ENCODE peak calls at places on chromosomes 11 and 22, in seven cellular contexts. X, H, E, F, L, W and N are unnamed samples.
A peak's percentile ranks its signal among the peaks of the same experiment; 100 is the strongest.

GRCh38 chr22:39778055-39778454 is 115.5 kb downstream of the ENTHD1 start:
- DNase-seq in E (no peak), W (no peak), L (no peak), F (no peak), X (no peak), H (no peak), N (no peak)

GRCh38 chr22:21567456-21568206 is at the start of gene UBE2L3:
- DNase-seq in X (peak; percentile 81), W (peak; percentile 81), L (peak; percentile 38), F (peak; percentile 78), H (peak; percentile 92), E (peak; percentile 87), N (peak; percentile 86)

GRCh38 chr22:42185915-42186439 is 55.4 kb upstream of the CYP2D6 start:
- DNase-seq in F (no peak), W (no peak), L (no peak), E (no peak), H (no peak), X (no peak), N (no peak)

GRCh38 chr11:36818410-36818809 is 220.4 kb upstream of the RAG2 start:
- DNase-seq in F (no peak), W (no peak), X (no peak), H (no peak), E (no peak), L (peak; percentile 6), N (peak; percentile 31)

GRCh38 chr22:30674482-30674881 is 6.8 kb upstream of the DUSP18 start:
- DNase-seq in E (no peak), X (no peak), L (no peak), W (no peak), H (no peak), F (no peak), N (no peak)

GRCh38 chr11:119368121-119369034 is 13.1 kb downstream of the USP2 start:
- DNase-seq in E (no peak), W (no peak), X (peak; percentile 82), F (peak; percentile 51), H (peak; percentile 87), L (no peak), N (peak; percentile 90)

GRCh38 chr11:108895579-108896480 is 231.0 kb downstream of the DDX10 start:
- DNase-seq in H (no peak), F (no peak), L (no peak), X (no peak), W (no peak), E (no peak), N (no peak)

GRCh38 chr11:102187416-102188125 is 77.3 kb downstream of the YAP1 start:
- DNase-seq in W (no peak), L (no peak), H (no peak), F (no peak), E (no peak), X (no peak), N (no peak)

GRCh38 chr11:107928767-107929507 is 689 bp downstream of the RAB39A start:
- DNase-seq in X (peak; percentile 19), E (no peak), W (no peak), H (no peak), F (no peak), L (no peak), N (peak; percentile 18)

GRCh38 chr11:65124480-65125196 is 2.5 kb downstream of the MRPL49 start:
- DNase-seq in E (no peak), L (no peak), W (no peak), F (no peak), X (no peak), H (no peak), N (no peak)

GRCh38 chr11:104873252-104873651 is 25.0 kb downstream of the CASP12 start:
- DNase-seq in W (no peak), X (no peak), L (no peak), E (no peak), H (no peak), F (no peak), N (no peak)

GRCh38 chr22:41245917-41246499 is 5.3 kb upstream of the CHADL start:
- DNase-seq in H (no peak), X (no peak), L (no peak), F (no peak), W (no peak), E (no peak), N (no peak)

GRCh38 chr11:71946144-71946571 is 17.3 kb downstream of the RNF121 start:
- DNase-seq in H (no peak), E (no peak), W (no peak), L (no peak), X (peak; percentile 32), F (no peak), N (no peak)

GRCh38 chr11:36131719-36132349 is 157.4 kb downstream of the COMMD9 start:
- DNase-seq in F (peak; percentile 68), L (no peak), X (peak; percentile 43), H (no peak), E (no peak), W (peak; percentile 47), N (peak; percentile 67)

GRCh38 chr22:24758164-24758799 is 16.2 kb downstream of the PIWIL3 start:
- DNase-seq in F (peak; percentile 51), H (no peak), E (peak; percentile 68), L (peak; percentile 39), W (peak; percentile 54), X (peak; percentile 72), N (peak; percentile 39)

GRCh38 chr11:105181100-105181499 is 41.5 kb upstream of the CARD18 start:
- DNase-seq in X (peak; percentile 35), E (no peak), W (no peak), H (no peak), L (no peak), F (no peak), N (peak; percentile 2)

GRCh38 chr11:40388097-40388818 is 1071.2 kb downstream of the LRRC4C start:
- DNase-seq in L (no peak), H (no peak), F (no peak), X (no peak), E (no peak), W (no peak), N (no peak)

GRCh38 chr22:39574779-39575551 is 4.4 kb downstream of the CACNA1I start:
- DNase-seq in F (no peak), H (no peak), W (no peak), L (peak; percentile 80), X (peak; percentile 91), E (no peak), N (peak; percentile 45)

GRCh38 chr22:32237021-32237420 is 18.1 kb downstream of the SLC5A4 start:
- DNase-seq in E (no peak), X (no peak), L (no peak), H (no peak), W (no peak), F (no peak), N (no peak)

GRCh38 chr22:35155403-35156025 is 89.6 kb downstream of the ISX start:
- DNase-seq in W (no peak), F (no peak), E (no peak), X (no peak), H (no peak), L (no peak), N (peak; percentile 31)

GRCh38 chr11:44311339-44312261 is 1.7 kb upstream of the ALX4 start:
- DNase-seq in W (no peak), H (no peak), X (no peak), L (no peak), E (no peak), F (no peak), N (no peak)

GRCh38 chr11:104164028-104164520 is at the start of gene PDGFD:
- DNase-seq in F (peak; percentile 38), X (peak; percentile 78), E (peak; percentile 53), H (peak; percentile 77), W (peak; percentile 75), L (no peak), N (peak; percentile 76)

GRCh38 chr11:134626032-134626431 is 214.0 kb upstream of the B3GAT1 start:
- DNase-seq in F (no peak), L (no peak), W (no peak), E (peak; percentile 5), H (no peak), X (no peak), N (no peak)

GRCh38 chr22:46079861-46080821 is 70.2 kb upstream of the PPARA start:
- DNase-seq in W (no peak), E (no peak), F (peak; percentile 89), L (no peak), H (peak; percentile 81), X (peak; percentile 82), N (no peak)

GRCh38 chr22:46081036-46081830 is 69.1 kb upstream of the PPARA start:
- DNase-seq in L (no peak), X (peak; percentile 22), W (no peak), F (peak; percentile 46), H (peak; percentile 69), E (no peak), N (no peak)

GRCh38 chr22:46077669-46078099 is 72.6 kb upstream of the PPARA start:
- DNase-seq in W (no peak), L (no peak), H (peak; percentile 48), E (no peak), F (peak; percentile 54), X (peak; percentile 31), N (no peak)

GRCh38 chr22:46078241-46079092 is 71.9 kb upstream of the PPARA start:
- DNase-seq in X (peak; percentile 91), F (peak; percentile 85), H (peak; percentile 83), E (no peak), W (no peak), L (no peak), N (no peak)

GRCh38 chr22:46079093-46079860 is 71.0 kb upstream of the PPARA start:
- DNase-seq in E (no peak), W (no peak), H (peak; percentile 66), L (no peak), X (peak; percentile 18), F (peak; percentile 39), N (no peak)
- H3K27ac ChIP-seq in E (no peak overlapping the region), W (no peak overlapping the region), H (peak overlapping the region; percentile 99), L (peak overlapping the region; percentile 100), X (peak overlapping the region; percentile 82), F (peak overlapping the region; percentile 99), N (no peak overlapping the region)

GRCh38 chr22:28951969-28952521 is 68.7 kb downstream of the ZNRF3 start:
- DNase-seq in W (no peak), E (no peak), L (no peak), H (no peak), F (no peak), X (peak; percentile 29), N (peak; percentile 82)
- H3K4me1 ChIP-seq in W (peaks cover 20% of the 10 kb centered on the region), E (peaks cover 20% of the 10 kb centered on the region), L (peaks cover 17% of the 10 kb centered on the region), H (no peaks in the 10 kb centered on the region), F (no peaks in the 10 kb centered on the region), X (peaks cover 10% of the 10 kb centered on the region), N (peaks cover 34% of the 10 kb centered on the region)

DNA sequence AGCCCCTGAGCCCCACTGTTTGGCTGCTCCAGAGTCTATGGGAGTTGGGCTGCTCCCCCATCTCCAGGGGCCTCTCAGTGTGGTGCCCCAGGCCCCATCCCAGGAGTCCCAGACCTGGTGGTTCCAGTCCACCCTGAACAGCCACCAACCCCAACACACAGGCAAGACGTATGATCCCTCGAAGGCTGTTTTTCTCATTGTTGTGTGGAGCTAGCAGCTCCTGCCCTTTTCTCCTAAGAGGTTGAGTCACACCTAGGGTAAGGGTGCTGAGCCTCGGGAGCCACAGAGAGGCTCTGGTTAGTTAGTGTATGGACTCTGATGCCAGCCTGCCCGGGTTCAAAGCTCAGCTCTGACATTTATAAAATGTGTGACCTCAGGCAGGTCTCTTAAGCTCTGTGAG is 47.1 kb downstream of the FBLN1 start:
- DNase-seq in F (no peak), L (no peak), E (no peak), H (no peak), X (no peak), W (no peak), N (no peak)
- H3K27ac ChIP-seq in F (peak overlapping the region; percentile 88), L (peak overlapping the region; percentile 58), E (no peak overlapping the region), H (no peak overlapping the region), X (no peak overlapping the region), W (no peak overlapping the region), N (no peak overlapping the region)

DNA sequence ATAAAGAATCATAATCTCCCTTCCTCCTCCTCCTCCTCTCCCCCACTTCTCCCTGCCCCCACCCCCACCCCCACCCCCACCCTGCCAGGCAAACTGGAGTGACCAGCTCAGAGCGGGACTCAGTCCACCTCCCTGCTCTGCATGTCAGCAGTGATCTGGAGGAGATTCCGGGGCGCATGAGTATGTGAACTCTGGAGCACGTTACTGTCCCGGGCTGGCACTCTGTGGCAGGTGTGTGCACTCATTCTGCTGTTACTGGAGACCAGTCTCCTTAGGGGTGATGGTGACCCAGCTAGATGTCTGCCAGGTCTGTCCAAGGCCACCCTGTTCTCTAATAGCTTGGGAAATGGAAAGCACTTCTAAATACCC is 33.9 kb downstream of the MARK2 start:
- DNase-seq in E (no peak), L (no peak), H (no peak), X (peak; percentile 64), F (no peak), W (no peak), N (no peak)
- H3K4me1 ChIP-seq in E (peaks cover 76% of the 10 kb centered on the region), L (peaks cover 26% of the 10 kb centered on the region), H (peaks cover 17% of the 10 kb centered on the region), X (peaks cover 46% of the 10 kb centered on the region), F (peaks cover 32% of the 10 kb centered on the region), W (peaks cover 38% of the 10 kb centered on the region), N (peaks cover 33% of the 10 kb centered on the region)